ENCODE peak calls at places on chromosomes 2 and 18, in seven cellular contexts. One of them, this sample, is unnamed. For H3K36me3, the result is how much of the 10 kb centered on the place peaks cover.

GRCh38 chr18:75638597-75639467 is 211.3 kb upstream of the SMIM21 start:
- DNase-seq in HCT116: no peak
- DNase-seq in K562: no peak
- DNase-seq in HepG2: no peak
- DNase-seq in GM12878: no peak
- DNase-seq in SK-N-SH: no peak
- DNase-seq in H1: peak
- DNase-seq in this sample: peak

GRCh38 chr2:153403937-153404336 is 74.6 kb downstream of the RPRM start:
- DNase-seq in HCT116: no peak
- DNase-seq in GM12878: no peak
- DNase-seq in HepG2: no peak
- DNase-seq in SK-N-SH: no peak
- DNase-seq in H1: no peak
- DNase-seq in K562: no peak
- DNase-seq in this sample: no peak

GRCh38 chr2:203279288-203279687 is 40.5 kb downstream of the CYP20A1 start:
- DNase-seq in HCT116: peak
- DNase-seq in GM12878: no peak
- DNase-seq in SK-N-SH: no peak
- DNase-seq in H1: no peak
- DNase-seq in HepG2: no peak
- DNase-seq in K562: no peak
- DNase-seq in this sample: no peak

GRCh38 chr2:26330604-26331003 is 15.3 kb upstream of the SELENOI start:
- DNase-seq in HCT116: no peak
- DNase-seq in SK-N-SH: no peak
- DNase-seq in HepG2: no peak
- DNase-seq in GM12878: no peak
- DNase-seq in H1: no peak
- DNase-seq in K562: no peak
- DNase-seq in this sample: no peak

GRCh38 chr2:173205375-173205774 is 129.7 kb downstream of the MAP3K20 start:
- DNase-seq in SK-N-SH: no peak
- DNase-seq in K562: no peak
- DNase-seq in HCT116: no peak
- DNase-seq in H1: no peak
- DNase-seq in GM12878: no peak
- DNase-seq in HepG2: no peak
- DNase-seq in this sample: no peak

GRCh38 chr18:3541549-3542386 is 91.8 kb downstream of the TGIF1 start:
- DNase-seq in K562: no peak
- DNase-seq in HCT116: no peak
- DNase-seq in GM12878: peak
- DNase-seq in H1: no peak
- DNase-seq in HepG2: no peak
- DNase-seq in SK-N-SH: no peak
- DNase-seq in this sample: no peak

GRCh38 chr2:39401319-39401718 is 35.8 kb downstream of the MAP4K3 start:
- DNase-seq in GM12878: no peak
- DNase-seq in SK-N-SH: no peak
- DNase-seq in H1: no peak
- DNase-seq in HCT116: no peak
- DNase-seq in K562: no peak
- DNase-seq in HepG2: no peak
- DNase-seq in this sample: no peak

GRCh38 chr18:63273170-63273925 is 46.2 kb downstream of the BCL2 start:
- DNase-seq in HepG2: no peak
- DNase-seq in H1: no peak
- DNase-seq in HCT116: no peak
- DNase-seq in K562: no peak
- DNase-seq in SK-N-SH: peak
- DNase-seq in GM12878: no peak
- DNase-seq in this sample: no peak

GRCh38 chr18:34867520-34867919 is 157.4 kb downstream of the DTNA start:
- DNase-seq in SK-N-SH: peak
- DNase-seq in H1: peak
- DNase-seq in GM12878: no peak
- DNase-seq in HepG2: peak
- DNase-seq in HCT116: peak
- DNase-seq in K562: peak
- DNase-seq in this sample: peak

GRCh38 chr2:127790694-127791529 is 20.1 kb downstream of the WDR33 start:
- DNase-seq in SK-N-SH: no peak
- DNase-seq in H1: no peak
- DNase-seq in GM12878: no peak
- DNase-seq in K562: no peak
- DNase-seq in HepG2: no peak
- DNase-seq in HCT116: no peak
- DNase-seq in this sample: no peak

GRCh38 chr2:127784965-127785518 is 25.9 kb downstream of the WDR33 start:
- DNase-seq in H1: no peak
- DNase-seq in K562: no peak
- DNase-seq in HepG2: peak
- DNase-seq in HCT116: no peak
- DNase-seq in SK-N-SH: no peak
- DNase-seq in GM12878: no peak
- DNase-seq in this sample: no peak

DNA sequence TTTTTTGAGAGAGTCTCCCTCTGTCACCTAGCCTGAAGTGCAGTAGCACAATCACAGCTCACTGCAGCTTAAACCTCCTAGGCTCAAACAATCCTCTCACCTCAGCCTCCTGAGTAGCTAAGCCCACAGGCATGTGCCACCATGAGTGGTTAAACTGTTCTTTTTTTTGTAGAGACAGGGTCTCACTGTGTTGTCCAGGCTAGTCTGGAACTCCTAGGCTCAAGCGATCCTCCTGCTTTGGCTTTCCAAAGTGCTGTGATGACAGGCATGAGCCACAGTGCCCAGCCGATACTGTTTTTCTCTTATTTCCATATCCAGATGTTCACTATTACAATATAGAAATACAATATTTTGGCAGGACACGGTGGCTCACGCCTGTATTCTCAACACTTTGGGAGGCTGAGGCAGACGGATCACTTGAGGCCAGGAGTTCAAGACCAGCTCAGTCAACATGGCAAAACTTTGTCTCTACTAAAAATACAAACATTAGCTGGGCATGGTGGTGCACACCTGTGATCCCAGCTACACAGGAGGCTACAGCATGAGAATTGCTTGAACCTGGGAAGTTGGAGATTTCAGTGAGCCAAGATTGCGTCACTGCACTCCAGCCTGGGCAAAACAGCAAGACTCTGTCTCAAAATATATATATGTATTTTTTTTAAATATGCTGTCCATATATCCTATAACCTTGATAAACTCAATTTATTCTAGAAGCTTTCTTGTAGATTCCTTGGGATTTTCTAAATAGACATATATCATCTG is 24.7 kb downstream of the WDR33 start:
- DNase-seq in H1: no peak
- DNase-seq in HepG2: no peak
- DNase-seq in SK-N-SH: no peak
- DNase-seq in HCT116: no peak
- DNase-seq in GM12878: no peak
- DNase-seq in K562: no peak
- DNase-seq in this sample: no peak
- TF ChIP-seq YY1 in H1: no peak
- TF ChIP-seq YY1 in HepG2: no peak
- TF ChIP-seq YY1 in SK-N-SH: no peak
- TF ChIP-seq YY1 in HCT116: no peak
- TF ChIP-seq YY1 in GM12878: no peak
- TF ChIP-seq YY1 in K562: no peak
- TF ChIP-seq YY1 in this sample: no peak

DNA sequence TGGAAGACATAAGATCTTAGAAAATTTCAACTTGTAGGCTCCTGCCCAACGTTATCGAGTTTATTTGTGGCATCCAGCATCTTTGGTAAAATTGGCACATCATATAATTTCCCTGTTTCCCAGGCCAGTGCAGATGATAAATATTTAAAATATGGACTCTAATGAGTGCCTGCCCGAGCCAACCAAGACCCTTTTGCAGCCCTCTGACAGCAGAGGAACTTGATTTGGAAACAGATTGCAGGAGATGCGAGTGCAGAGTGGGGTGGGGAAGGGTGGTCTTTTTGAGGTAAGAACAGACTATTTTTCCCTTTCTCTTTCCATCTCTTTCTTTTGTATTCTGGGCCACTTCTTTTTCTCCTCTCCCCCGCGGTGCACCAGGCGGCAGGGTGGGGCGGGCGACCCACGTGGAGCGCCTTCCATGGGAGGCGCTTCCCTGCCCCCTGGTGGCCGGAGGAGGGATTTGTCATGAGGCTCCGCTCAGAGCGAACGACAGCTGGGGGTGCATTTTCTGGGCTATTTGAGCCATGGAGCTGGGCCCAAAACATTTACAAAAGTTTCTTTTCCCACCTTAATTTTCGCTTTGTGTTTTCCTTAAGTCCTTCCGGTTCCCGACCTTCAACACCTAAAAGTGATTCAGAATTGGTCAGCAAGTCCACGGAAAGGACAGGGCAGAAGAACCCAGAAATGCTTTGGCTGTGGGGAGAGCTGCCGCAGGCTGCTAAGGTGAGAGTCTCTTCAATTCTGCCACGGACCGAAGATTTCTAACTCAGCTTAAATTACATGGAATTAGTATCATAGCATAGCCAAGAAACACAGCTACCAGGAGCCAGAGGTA is 32.7 kb downstream of the LPIN1 start:
- DNase-seq in SK-N-SH: peak
- DNase-seq in K562: peak
- DNase-seq in HCT116: peak
- DNase-seq in H1: peak
- DNase-seq in GM12878: no peak
- DNase-seq in HepG2: peak
- DNase-seq in this sample: peak
- H3K36me3 ChIP-seq in SK-N-SH: half or more
- H3K36me3 ChIP-seq in K562: half or more
- H3K36me3 ChIP-seq in HCT116: under half
- H3K36me3 ChIP-seq in H1: under half
- H3K36me3 ChIP-seq in GM12878: under half
- H3K36me3 ChIP-seq in HepG2: under half
- H3K36me3 ChIP-seq in this sample: under half

DNA sequence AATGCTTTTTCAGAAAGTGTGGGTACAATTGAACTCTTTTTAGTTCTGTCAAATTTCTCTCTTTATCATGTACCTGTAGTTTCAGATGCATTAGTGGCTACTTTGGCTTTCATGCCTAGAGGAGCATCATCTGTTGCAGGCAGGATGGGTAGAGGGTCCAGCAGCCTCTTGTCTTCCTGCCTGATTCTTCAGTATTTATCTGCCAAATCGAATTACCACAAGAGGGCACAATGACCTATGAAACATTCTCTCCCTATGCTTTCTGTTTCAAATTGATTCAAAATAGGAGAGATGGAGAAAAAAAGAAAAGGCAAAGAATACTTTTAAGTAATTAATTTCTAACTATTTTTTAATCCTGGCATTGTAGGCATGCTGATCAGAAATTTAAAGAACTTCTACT is 477.2 kb downstream of the TRIB2 start:
- DNase-seq in GM12878: peak
- DNase-seq in H1: no peak
- DNase-seq in K562: no peak
- DNase-seq in HepG2: peak
- DNase-seq in HCT116: no peak
- DNase-seq in SK-N-SH: peak
- DNase-seq in this sample: peak
- TF ChIP-seq YY1 in GM12878: no peak
- TF ChIP-seq YY1 in H1: no peak
- TF ChIP-seq YY1 in K562: no peak
- TF ChIP-seq YY1 in HepG2: no peak
- TF ChIP-seq YY1 in HCT116: no peak
- TF ChIP-seq YY1 in SK-N-SH: no peak
- TF ChIP-seq YY1 in this sample: no peak

GRCh38 chr2:157737636-157738035 is 109.0 kb upstream of the ACVR1C start:
- DNase-seq in HCT116: no peak
- DNase-seq in H1: no peak
- DNase-seq in HepG2: no peak
- DNase-seq in GM12878: no peak
- DNase-seq in K562: no peak
- DNase-seq in SK-N-SH: no peak
- DNase-seq in this sample: no peak
- H3K36me3 ChIP-seq in HCT116: under half
- H3K36me3 ChIP-seq in H1: under half
- H3K36me3 ChIP-seq in HepG2: under half
- H3K36me3 ChIP-seq in GM12878: under half
- H3K36me3 ChIP-seq in K562: under half
- H3K36me3 ChIP-seq in SK-N-SH: half or more
- H3K36me3 ChIP-seq in this sample: under half

GRCh38 chr2:186424265-186424664 is 61.8 kb upstream of the ZC3H15 start:
- DNase-seq in SK-N-SH: no peak
- DNase-seq in HepG2: no peak
- DNase-seq in H1: no peak
- DNase-seq in K562: no peak
- DNase-seq in HCT116: no peak
- DNase-seq in GM12878: no peak
- DNase-seq in this sample: no peak

GRCh38 chr2:186426153-186427016 is 59.7 kb upstream of the ZC3H15 start:
- DNase-seq in H1: no peak
- DNase-seq in SK-N-SH: no peak
- DNase-seq in K562: no peak
- DNase-seq in HCT116: no peak
- DNase-seq in GM12878: peak
- DNase-seq in HepG2: peak
- DNase-seq in this sample: no peak

GRCh38 chr2:186427970-186428369 is 58.1 kb upstream of the ZC3H15 start:
- DNase-seq in SK-N-SH: no peak
- DNase-seq in HepG2: peak
- DNase-seq in GM12878: no peak
- DNase-seq in HCT116: no peak
- DNase-seq in H1: no peak
- DNase-seq in K562: no peak
- DNase-seq in this sample: no peak

GRCh38 chr2:186423481-186423880 is 62.6 kb upstream of the ZC3H15 start:
- DNase-seq in HepG2: no peak
- DNase-seq in GM12878: no peak
- DNase-seq in HCT116: no peak
- DNase-seq in H1: no peak
- DNase-seq in K562: no peak
- DNase-seq in SK-N-SH: no peak
- DNase-seq in this sample: no peak

DNA sequence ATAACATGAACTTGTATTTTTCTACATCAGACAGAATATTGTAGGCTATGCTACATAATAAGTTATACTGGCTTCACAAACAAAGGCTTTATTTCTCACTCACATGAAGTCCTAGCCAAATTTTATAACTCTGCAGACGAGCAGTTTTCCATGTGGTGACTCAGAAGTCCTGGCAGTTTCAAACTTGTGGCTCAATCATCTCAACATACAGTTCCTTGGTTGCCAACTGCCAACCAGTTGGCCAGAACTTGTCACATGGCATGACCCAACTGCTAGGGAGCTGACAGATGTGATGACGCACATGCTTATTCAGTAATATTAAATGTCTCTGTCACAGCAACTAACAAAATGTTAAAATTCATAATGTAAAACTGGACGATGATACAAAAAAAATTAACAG is 63.8 kb upstream of the ZC3H15 start:
- DNase-seq in GM12878: no peak
- DNase-seq in HCT116: no peak
- DNase-seq in SK-N-SH: no peak
- DNase-seq in K562: no peak
- DNase-seq in HepG2: no peak
- DNase-seq in H1: no peak
- DNase-seq in this sample: no peak
- TF ChIP-seq YY1 in GM12878: no peak
- TF ChIP-seq YY1 in HCT116: no peak
- TF ChIP-seq YY1 in SK-N-SH: no peak
- TF ChIP-seq YY1 in K562: no peak
- TF ChIP-seq YY1 in HepG2: no peak
- TF ChIP-seq YY1 in H1: no peak
- TF ChIP-seq YY1 in this sample: no peak

GRCh38 chr2:101869527-101869926 is 122.2 kb upstream of the IL1R2 start:
- DNase-seq in K562: no peak
- DNase-seq in SK-N-SH: no peak
- DNase-seq in HepG2: no peak
- DNase-seq in GM12878: no peak
- DNase-seq in HCT116: no peak
- DNase-seq in H1: no peak
- DNase-seq in this sample: no peak
- H3K36me3 ChIP-seq in K562: half or more
- H3K36me3 ChIP-seq in SK-N-SH: half or more
- H3K36me3 ChIP-seq in HepG2: half or more
- H3K36me3 ChIP-seq in GM12878: under half
- H3K36me3 ChIP-seq in HCT116: under half
- H3K36me3 ChIP-seq in H1: half or more
- H3K36me3 ChIP-seq in this sample: half or more